ENCODE peak calls at places on chromosomes 4 and X, in ten cellular contexts. Y is nephron progenitor cell; M is right atrium auricular region; Q is endothelial cell; S is NCI-H1092 treated with DMSO at 0.1 percent for 48 hours; N is GM12865; L is RPMI7951; T is naive thymus-derived CD4-positive, alpha-beta T cell; W is fibroblast of the conjunctiva; R is ascending aorta. D is an unnamed sample.

GRCh38 chr4:77001907-77002306 is 52.4 kb downstream of the SEPTIN11 start:
- DNase-seq in Y (no peak), M (no peak), Q (no peak), S (no peak), N (no peak), L (peak), T (no peak), W (no peak), R (no peak), D (no peak)

GRCh38 chr4:8061573-8061972 is 97.0 kb downstream of the ABLIM2 start:
- DNase-seq in Y (no peak), M (no peak), Q (no peak), S (no peak), N (no peak), L (no peak), T (no peak), W (no peak), R (no peak), D (no peak)

GRCh38 chr4:53905935-53906377 is 158.4 kb downstream of the CHIC2 start:
- DNase-seq in Y (peak), M (no peak), Q (no peak), S (no peak), N (peak), L (peak), T (no peak), W (peak), R (no peak), D (peak)

GRCh38 chr4:28010543-28011235 is 1150.0 kb downstream of the STIM2 start:
- DNase-seq in Y (no peak), M (no peak), Q (no peak), S (no peak), N (no peak), L (no peak), T (no peak), W (no peak), R (no peak), D (no peak)

GRCh38 chr4:73068496-73069337 is 799 bp downstream of the COX18 start:
- DNase-seq in Y (no peak), M (no peak), Q (peak), S (peak), N (peak), L (peak), T (peak), W (no peak), R (no peak), D (no peak)

GRCh38 chr4:7807351-7807921 is 132.2 kb downstream of the AFAP1 start:
- DNase-seq in Y (no peak), M (peak), Q (no peak), S (no peak), N (no peak), L (no peak), T (no peak), W (no peak), R (no peak), D (no peak)

GRCh38 chr4:98657531-98658286 is 702 bp downstream of the TSPAN5 start:
- DNase-seq in Y (peak), M (no peak), Q (peak), S (peak), N (no peak), L (peak), T (no peak), W (peak), R (no peak), D (no peak)

GRCh38 chr4:151484396-151485102 is 75.6 kb downstream of the FHIP1A start:
- DNase-seq in Y (no peak), M (no peak), Q (no peak), S (no peak), N (no peak), L (peak), T (no peak), W (peak), R (no peak), D (no peak)

GRCh38 chr4:17664755-17665154 is 50.3 kb downstream of the MED28 start:
- DNase-seq in Y (no peak), M (no peak), Q (no peak), S (no peak), N (peak), L (no peak), T (no peak), W (no peak), R (no peak), D (no peak)

GRCh38 chrX:141760761-141761160 is 62.2 kb upstream of the SPANXD start:
- DNase-seq in Y (no peak), M (no peak), Q (no peak), S (no peak), N (no peak), L (peak), T (no peak), W (no peak), R (no peak), D (no peak)

GRCh38 chrX:101230636-101231035 is 11.1 kb downstream of the DRP2 start:
- DNase-seq in Y (no peak), M (no peak), Q (no peak), S (no peak), N (no peak), L (peak), T (no peak), W (no peak), R (no peak), D (no peak)

GRCh38 chr4:139265654-139266053 is 14.4 kb downstream of the MGARP start:
- DNase-seq in Y (no peak), M (no peak), Q (no peak), S (no peak), N (no peak), L (no peak), T (no peak), W (no peak), R (no peak), D (no peak)

GRCh38 chrX:54820737-54821136 is 13.2 kb downstream of the MAGED2 start:
- DNase-seq in Y (no peak), M (no peak), Q (no peak), S (no peak), N (no peak), L (no peak), T (no peak), W (no peak), R (no peak), D (no peak)

GRCh38 chrX:153739754-153740486 is 15.3 kb downstream of the ABCD1 start:
- DNase-seq in Y (no peak), M (no peak), Q (no peak), S (no peak), N (no peak), L (no peak), T (peak), W (no peak), R (no peak), D (peak)

GRCh38 chrX:22922961-22923360 is 76.8 kb upstream of the DDX53 start:
- DNase-seq in Y (no peak), M (no peak), Q (no peak), S (no peak), N (no peak), L (no peak), T (no peak), W (peak), R (no peak), D (no peak)

GRCh38 chr4:112287258-112287873 is 1.7 kb upstream of the TIFA start:
- DNase-seq in Y (no peak), M (no peak), Q (no peak), S (no peak), N (peak), L (no peak), T (no peak), W (no peak), R (no peak), D (no peak)

GRCh38 chr4:115054836-115055235 is 58.6 kb downstream of the NDST4 start:
- DNase-seq in Y (no peak), M (no peak), Q (no peak), S (no peak), N (peak), L (no peak), T (no peak), W (no peak), R (no peak), D (no peak)

GRCh38 chrX:48702032-48702431 is 5.5 kb downstream of the SUV39H1 start:
- DNase-seq in Y (no peak), M (no peak), Q (no peak), S (no peak), N (no peak), L (no peak), T (no peak), W (no peak), R (no peak), D (no peak)

GRCh38 chrX:153662266-153662665 is 11.3 kb downstream of the PNCK start:
- DNase-seq in Y (peak), M (no peak), Q (peak), S (no peak), N (peak), L (no peak), T (peak), W (no peak), R (no peak), D (peak)

GRCh38 chr4:2289955-2290333 is 28.0 kb upstream of the MXD4 start:
- DNase-seq in Y (no peak), M (no peak), Q (no peak), S (no peak), N (no peak), L (no peak), T (no peak), W (no peak), R (no peak), D (no peak)

GRCh38 chrX:25052798-25053534 is 37.2 kb upstream of the ARX start:
- DNase-seq in Y (no peak), M (no peak), Q (peak), S (no peak), N (no peak), L (no peak), T (no peak), W (no peak), R (no peak), D (no peak)

GRCh38 chr4:60657802-60658201 is 542.3 kb upstream of the ADGRL3 start:
- DNase-seq in Y (no peak), M (no peak), Q (no peak), S (no peak), N (no peak), L (no peak), T (no peak), W (no peak), R (no peak), D (no peak)

GRCh38 chr4:56410247-56410646 is 23.0 kb upstream of the AASDH start:
- DNase-seq in Y (peak), M (no peak), Q (peak), S (peak), N (no peak), L (peak), T (no peak), W (peak), R (no peak), D (no peak)

GRCh38 chrX:1052021-1052420 is 160.4 kb downstream of the CRLF2 start:
- DNase-seq in Y (no peak), M (no peak), Q (no peak), S (no peak), N (no peak), L (no peak), T (no peak), W (no peak), R (no peak), D (no peak)

GRCh38 chr4:98289375-98289774 is 28.2 kb downstream of the RAP1GDS1 start:
- DNase-seq in Y (no peak), M (no peak), Q (no peak), S (no peak), N (peak), L (peak), T (no peak), W (no peak), R (no peak), D (no peak)

GRCh38 chrX:129716507-129716906 is 22.3 kb upstream of the XPNPEP2 start:
- DNase-seq in Y (no peak), M (no peak), Q (no peak), S (no peak), N (no peak), L (no peak), T (no peak), W (no peak), R (no peak), D (no peak)

GRCh38 chr4:25919676-25920075 is 5.7 kb downstream of the SMIM20 start:
- DNase-seq in Y (no peak), M (no peak), Q (no peak), S (no peak), N (no peak), L (no peak), T (no peak), W (no peak), R (no peak), D (no peak)

GRCh38 chr4:95572304-95572991 is 23.7 kb upstream of the UNC5C start:
- DNase-seq in Y (peak), M (peak), Q (peak), S (no peak), N (no peak), L (no peak), T (no peak), W (no peak), R (no peak), D (no peak)

GRCh38 chr4:47167391-47167790 is 136.0 kb downstream of the GABRB1 start:
- DNase-seq in Y (no peak), M (no peak), Q (no peak), S (no peak), N (no peak), L (no peak), T (no peak), W (no peak), R (no peak), D (no peak)

GRCh38 chrX:69158166-69159040 is 6.8 kb downstream of the PJA1 start:
- DNase-seq in Y (peak), M (peak), Q (peak), S (peak), N (peak), L (peak), T (peak), W (peak), R (no peak), D (no peak)

GRCh38 chr4:177119021-177119461 is 190.6 kb upstream of the NEIL3 start:
- DNase-seq in Y (no peak), M (no peak), Q (no peak), S (no peak), N (no peak), L (no peak), T (no peak), W (peak), R (no peak), D (no peak)

GRCh38 chr4:30924521-30924920 is 204.4 kb downstream of the PCDH7 start:
- DNase-seq in Y (no peak), M (no peak), Q (no peak), S (no peak), N (no peak), L (no peak), T (no peak), W (no peak), R (no peak), D (no peak)

GRCh38 chrX:130091976-130092522 is 18.2 kb downstream of the ELF4 start:
- DNase-seq in Y (no peak), M (no peak), Q (peak), S (no peak), N (peak), L (no peak), T (peak), W (no peak), R (no peak), D (peak)

GRCh38 chr4:150381671-150382427 is 200.1 kb upstream of the MAB21L2 start:
- DNase-seq in Y (no peak), M (no peak), Q (no peak), S (no peak), N (no peak), L (no peak), T (no peak), W (peak), R (no peak), D (no peak)

GRCh38 chrX:15576019-15576418 is 24.7 kb downstream of the ACE2 start:
- DNase-seq in Y (no peak), M (no peak), Q (no peak), S (no peak), N (no peak), L (no peak), T (no peak), W (no peak), R (no peak), D (no peak)

GRCh38 chrX:19064175-19064574 is 58.1 kb downstream of the ADGRG2 start:
- DNase-seq in Y (no peak), M (no peak), Q (no peak), S (no peak), N (no peak), L (no peak), T (no peak), W (peak), R (no peak), D (no peak)

GRCh38 chrX:131970347-131970746 is 52.8 kb upstream of the STK26 start:
- DNase-seq in Y (no peak), M (no peak), Q (no peak), S (no peak), N (no peak), L (no peak), T (no peak), W (no peak), R (no peak), D (no peak)

GRCh38 chr4:82618321-82618720 is 56.5 kb upstream of the TMEM150C start:
- DNase-seq in Y (peak), M (no peak), Q (no peak), S (no peak), N (no peak), L (peak), T (no peak), W (no peak), R (no peak), D (no peak)